ENCODE peak calls at places on chromosomes 16 and 17, in four cellular contexts. O, M, I and D are unnamed samples.

GRCh38 chr16:30893082-30893743 is 664 bp downstream of the BCL7C start:
- DNase-seq in O (no peak), M (peak), I (peak), D (no peak)

GRCh38 chr16:67431077-67431804 is at the start of gene HSD11B2:
- DNase-seq in O (no peak), M (peak), I (peak), D (no peak)

GRCh38 chr17:1460233-1460632 is 4.2 kb upstream of the CRK start:
- DNase-seq in O (peak), M (no peak), I (no peak), D (no peak)

GRCh38 chr16:28258571-28258970 is 33.8 kb upstream of the SBK1 start:
- DNase-seq in O (no peak), M (peak), I (no peak), D (no peak)

GRCh38 chr17:27360507-27360906 is 66.6 kb downstream of the WSB1 start:
- DNase-seq in O (no peak), M (no peak), I (no peak), D (no peak)

GRCh38 chr16:85377388-85378144 is 235.6 kb upstream of the GSE1 start:
- DNase-seq in O (no peak), M (peak), I (peak), D (no peak)

GRCh38 chr16:30570621-30571443 is 682 bp downstream of the ZNF688 start:
- DNase-seq in O (no peak), M (peak), I (peak), D (no peak)

GRCh38 chr16:87784812-87785211 is 19.0 kb upstream of the KLHDC4 start:
- DNase-seq in O (peak), M (no peak), I (no peak), D (no peak)

GRCh38 chr17:64262422-64263260 is at the start of gene TEX2:
- DNase-seq in O (peak), M (peak), I (peak), D (no peak)

GRCh38 chr16:19868421-19868820 is 16.2 kb downstream of the GPRC5B start:
- DNase-seq in O (no peak), M (no peak), I (no peak), D (no peak)

GRCh38 chr16:48494742-48495141 is 109.5 kb upstream of the SIAH1 start:
- DNase-seq in O (no peak), M (no peak), I (no peak), D (no peak)

GRCh38 chr17:68061512-68062313 is 26.2 kb downstream of the KPNA2 start:
- DNase-seq in O (peak), M (no peak), I (no peak), D (no peak)

GRCh38 chr16:23149267-23149992 is at the start of gene USP31:
- DNase-seq in O (peak), M (peak), I (peak), D (peak)

GRCh38 chr17:9900744-9901143 is 4.3 kb downstream of the RCVRN start:
- DNase-seq in O (no peak), M (no peak), I (no peak), D (no peak)

GRCh38 chr16:77238593-77238992 is 39.4 kb downstream of the SYCE1L start:
- DNase-seq in O (no peak), M (no peak), I (no peak), D (no peak)

GRCh38 chr17:18990331-18990730 is 14.2 kb downstream of the FAM83G start:
- DNase-seq in O (no peak), M (no peak), I (no peak), D (no peak)

GRCh38 chr17:1154704-1155103 is 25.1 kb downstream of the ABR start:
- DNase-seq in O (no peak), M (peak), I (no peak), D (no peak)

GRCh38 chr17:238964-239259 is 57.5 kb upstream of the DOC2B start:
- DNase-seq in O (no peak), M (no peak), I (no peak), D (no peak)

GRCh38 chr16:49767414-49767813 is 88.5 kb downstream of the ZNF423 start:
- DNase-seq in O (no peak), M (no peak), I (no peak), D (no peak)

GRCh38 chr16:75247249-75247648 is 4.2 kb downstream of the BCAR1 start:
- DNase-seq in O (no peak), M (no peak), I (no peak), D (no peak)

GRCh38 chr16:51151435-51151950 is 423 bp upstream of the SALL1 start:
- DNase-seq in O (peak), M (peak), I (no peak), D (no peak)

GRCh38 chr17:49108318-49108717 is 24.3 kb upstream of the B4GALNT2 start:
- DNase-seq in O (no peak), M (no peak), I (no peak), D (no peak)

GRCh38 chr17:2400474-2400866 is 390 bp downstream of the MNT start:
- DNase-seq in O (peak), M (peak), I (peak), D (no peak)

DNA sequence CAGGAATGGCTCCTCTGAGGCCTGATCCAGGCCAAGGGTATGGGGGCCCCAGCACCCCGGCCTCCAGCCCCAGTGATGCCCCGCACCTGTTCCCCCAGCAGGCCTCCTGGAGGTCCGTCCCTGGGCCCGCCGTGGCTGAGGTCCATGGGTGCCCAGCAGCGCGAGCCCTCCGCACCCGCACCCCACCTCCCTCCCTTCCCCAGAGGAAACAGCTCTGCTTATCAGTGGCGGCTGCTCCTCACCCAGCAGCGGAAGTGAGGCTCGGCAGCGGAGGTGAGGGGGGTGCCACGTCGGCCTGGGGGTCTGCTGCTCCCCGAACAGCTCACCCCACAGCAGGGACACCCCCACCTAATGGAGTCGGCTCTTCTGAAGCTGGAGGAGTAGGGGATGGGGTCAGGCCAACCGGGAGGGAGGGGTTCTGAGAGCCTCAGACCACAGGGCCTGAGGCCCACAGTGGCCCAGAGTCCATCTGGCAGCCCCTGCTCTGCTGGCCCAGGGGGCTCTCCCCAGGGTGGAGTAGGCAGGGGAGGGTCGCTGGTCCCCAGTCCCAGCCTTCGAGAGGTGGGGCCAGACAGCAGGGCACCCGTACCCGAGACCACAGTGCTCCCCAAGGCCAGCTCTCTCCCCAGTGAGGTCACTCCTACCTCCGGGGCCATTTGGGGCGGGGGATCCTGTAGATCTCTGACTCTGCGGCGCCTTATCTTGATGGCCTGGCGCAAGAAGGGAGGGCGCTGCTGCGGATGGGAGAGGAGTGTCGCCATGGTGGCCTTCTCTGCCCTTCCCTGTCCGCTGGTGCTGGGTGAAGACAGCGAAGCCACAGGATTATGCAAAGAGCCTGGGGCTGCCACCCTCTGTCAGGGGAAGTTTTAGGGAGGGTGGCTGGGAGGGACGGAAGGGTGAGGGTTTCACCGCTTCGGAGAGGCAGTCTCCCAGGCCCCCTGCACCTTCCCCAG is at the start of gene UNC13D:
- DNase-seq in O (peak), M (peak), I (peak), D (no peak)
- H3K4me3 ChIP-seq in O (peak), M (peak), I (peak), D (peak)

DNA sequence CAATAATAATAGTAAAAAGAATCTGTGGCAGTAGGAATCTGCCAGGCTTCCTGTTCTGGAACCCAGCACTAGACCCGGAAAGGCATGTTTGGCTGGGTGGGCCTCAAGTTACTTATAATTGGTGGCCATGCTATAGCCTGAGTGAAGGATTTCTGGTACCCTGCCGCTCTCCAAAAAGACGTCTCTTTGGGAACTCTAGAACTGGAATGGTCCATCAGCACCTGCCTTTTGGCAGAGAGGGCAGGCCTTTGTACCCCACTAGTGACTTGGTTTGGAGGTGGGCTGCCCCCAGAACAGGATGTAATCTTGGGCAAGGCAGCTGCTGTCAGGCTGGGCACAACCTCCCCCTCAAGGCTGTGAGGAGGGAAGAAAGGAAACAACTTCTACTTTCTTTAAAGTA is 29.3 kb upstream of the ST6GALNAC1 start:
- DNase-seq in O (no peak), M (no peak), I (no peak), D (no peak)
- TF ChIP-seq GABPA in O (no peak), M (no peak), I (no peak), D (no peak)

DNA sequence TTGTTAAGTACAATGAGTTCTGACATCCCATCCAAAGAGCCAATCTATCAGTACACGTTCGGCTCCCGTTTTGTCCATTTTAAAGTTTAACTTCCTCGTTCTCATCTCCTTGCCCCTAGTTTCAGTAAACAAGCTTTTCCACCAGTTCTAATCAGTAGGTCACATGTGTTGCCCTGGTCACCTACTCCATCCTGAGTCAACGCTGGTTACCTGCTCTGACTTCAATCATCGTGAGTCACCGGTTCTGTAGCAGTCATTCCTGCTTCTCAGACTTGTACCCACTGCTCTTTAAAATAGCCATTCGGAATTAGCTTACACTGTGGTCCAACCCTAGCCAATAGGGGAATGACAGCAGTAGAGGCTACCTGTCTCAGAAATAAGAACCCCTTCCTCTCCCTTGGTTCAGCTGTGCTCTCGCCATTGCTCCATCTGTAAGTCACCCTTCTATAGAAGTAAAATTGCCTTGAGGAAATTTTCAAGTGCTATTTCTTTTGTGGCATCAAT is 191.0 kb downstream of the CPPED1 start:
- DNase-seq in O (peak), M (no peak), I (peak), D (no peak)
- TF ChIP-seq FOXM1 in O (no peak), M (no peak), I (no peak), D (no peak)

GRCh38 chr16:397135-397661 is at the start of gene NME4:
- DNase-seq in O (no peak), M (peak), I (peak), D (no peak)

GRCh38 chr16:398551-399277 is 1.7 kb downstream of the NME4 start:
- DNase-seq in O (no peak), M (no peak), I (no peak), D (no peak)

GRCh38 chr16:396199-396598 is 800 bp upstream of the NME4 start:
- DNase-seq in O (no peak), M (no peak), I (no peak), D (no peak)

GRCh38 chr16:397736-398332 is 835 bp downstream of the NME4 start:
- DNase-seq in O (peak), M (peak), I (no peak), D (no peak)

DNA sequence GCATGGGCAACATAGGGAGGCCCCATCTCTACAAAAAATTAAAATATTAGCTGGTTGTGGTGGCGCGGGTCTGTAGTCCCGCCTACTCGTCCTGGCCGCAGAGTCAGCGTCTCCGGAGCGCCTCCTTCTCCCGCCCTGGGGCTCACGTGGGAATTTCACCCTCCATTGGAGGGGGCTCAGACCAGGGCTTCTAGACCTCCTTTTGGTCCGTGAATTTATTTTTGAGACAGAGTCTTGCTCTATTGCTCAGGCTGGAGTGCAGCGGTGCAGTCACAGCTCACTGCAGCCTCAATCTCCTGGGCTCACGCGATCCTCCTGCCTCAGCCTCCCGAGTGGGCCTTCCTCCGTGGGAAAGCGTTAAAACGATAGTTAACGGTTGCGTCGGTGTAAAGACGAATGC is 394 bp upstream of the NME4 start:
- DNase-seq in O (peak), M (peak), I (peak), D (no peak)
- H3K4me3 ChIP-seq in O (peak), M (peak), I (peak), D (peak)

GRCh38 chr17:43213545-43213944 is 1.9 kb downstream of the TMEM106A start:
- DNase-seq in O (no peak), M (no peak), I (no peak), D (no peak)

GRCh38 chr17:43211123-43211479 is 574 bp upstream of the TMEM106A start:
- DNase-seq in O (no peak), M (no peak), I (no peak), D (no peak)

GRCh38 chr17:43210576-43210975 is 1.1 kb upstream of the TMEM106A start:
- DNase-seq in O (no peak), M (no peak), I (no peak), D (no peak)

GRCh38 chr17:43212641-43213490 is 1.2 kb downstream of the TMEM106A start:
- DNase-seq in O (no peak), M (no peak), I (no peak), D (peak)

DNA sequence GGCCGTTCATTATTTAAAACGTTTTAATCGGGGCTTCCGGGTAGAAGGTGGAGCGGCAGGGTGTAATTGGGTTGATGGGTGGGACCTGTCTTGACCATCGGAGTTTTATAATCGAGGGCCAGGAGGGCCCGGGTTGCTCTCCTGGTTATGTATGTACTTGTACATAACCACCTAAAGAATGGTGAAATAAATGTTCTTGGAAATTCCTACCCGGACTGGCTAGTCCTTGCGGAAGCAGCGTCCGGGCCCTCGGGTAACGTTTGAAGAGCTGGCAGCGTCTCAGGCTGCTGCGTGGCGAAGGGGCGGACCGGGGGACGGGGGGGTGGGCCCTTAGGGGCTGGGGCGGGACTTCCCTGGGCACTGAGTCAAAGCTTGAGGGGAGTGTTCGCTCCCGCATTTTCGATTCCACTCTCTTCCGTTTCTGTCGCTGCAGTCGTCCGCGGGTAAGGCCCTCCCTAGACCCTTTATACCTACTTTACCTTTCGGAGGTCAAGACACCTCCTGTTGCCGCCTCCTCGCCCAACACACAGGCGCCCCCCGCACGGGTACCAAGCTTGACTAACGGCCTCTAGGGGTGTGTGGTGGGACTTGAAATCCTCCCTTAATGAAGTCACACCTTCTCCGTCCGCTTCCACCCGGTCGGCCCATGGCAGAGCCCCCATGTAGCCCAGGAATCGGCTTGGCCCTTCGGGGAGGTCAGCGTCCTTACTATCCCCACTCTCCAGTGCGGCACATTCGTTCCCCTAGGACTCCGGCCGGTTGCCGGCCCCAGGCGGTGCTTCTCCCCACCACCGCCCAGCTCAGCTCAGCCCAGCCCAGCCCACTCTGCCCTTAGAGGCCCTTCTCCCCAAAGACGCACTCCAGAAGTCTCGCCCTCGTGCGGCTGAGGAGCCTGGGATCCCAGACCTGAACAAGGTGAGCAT is at the start of gene TMEM106A:
- DNase-seq in O (peak), M (no peak), I (no peak), D (peak)
- TF ChIP-seq GABPA in O (no peak), M (no peak), I (no peak), D (peak)

GRCh38 chr16:11835309-11835708 is 16.0 kb downstream of the RSL1D1 start:
- DNase-seq in O (no peak), M (no peak), I (no peak), D (no peak)
- TF ChIP-seq FOXM1 in O (no peak), M (no peak), I (no peak), D (no peak)

DNA sequence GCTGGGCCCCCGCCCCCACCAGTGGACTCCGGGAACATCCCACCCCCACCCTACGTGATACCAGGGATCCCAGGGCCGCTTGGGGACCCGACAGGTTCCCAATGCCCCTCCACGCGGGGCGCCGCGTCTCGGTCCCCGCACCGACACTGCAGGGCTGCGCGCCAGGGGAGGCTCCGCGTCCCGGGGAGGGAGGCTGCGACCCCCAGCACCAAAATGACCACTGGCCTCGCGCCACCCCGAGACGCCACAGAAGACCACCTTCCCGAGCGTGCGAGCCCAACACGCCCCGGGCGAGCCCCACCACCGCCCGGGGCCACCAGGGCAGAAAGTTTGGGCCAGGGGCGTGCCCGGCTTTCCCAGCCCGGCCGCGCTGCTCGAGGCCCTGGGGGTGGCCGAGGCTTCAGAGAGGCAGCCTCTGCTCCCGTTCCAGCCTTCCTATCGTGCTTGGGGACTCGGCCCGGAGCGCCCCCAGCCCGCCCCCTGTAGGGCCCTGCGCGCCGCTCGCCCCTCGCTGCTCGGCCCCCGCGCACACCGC is 1.2 kb downstream of the RBFOX3 start:
- DNase-seq in O (no peak), M (peak), I (no peak), D (no peak)
- H3K4me3 ChIP-seq in O (no peak), M (no peak), I (no peak), D (no peak)

GRCh38 chr17:82960419-82961271 is 118.8 kb upstream of the METRNL start:
- DNase-seq in O (no peak), M (no peak), I (no peak), D (no peak)
- TF ChIP-seq GABPA in O (no peak), M (no peak), I (no peak), D (no peak)

DNA sequence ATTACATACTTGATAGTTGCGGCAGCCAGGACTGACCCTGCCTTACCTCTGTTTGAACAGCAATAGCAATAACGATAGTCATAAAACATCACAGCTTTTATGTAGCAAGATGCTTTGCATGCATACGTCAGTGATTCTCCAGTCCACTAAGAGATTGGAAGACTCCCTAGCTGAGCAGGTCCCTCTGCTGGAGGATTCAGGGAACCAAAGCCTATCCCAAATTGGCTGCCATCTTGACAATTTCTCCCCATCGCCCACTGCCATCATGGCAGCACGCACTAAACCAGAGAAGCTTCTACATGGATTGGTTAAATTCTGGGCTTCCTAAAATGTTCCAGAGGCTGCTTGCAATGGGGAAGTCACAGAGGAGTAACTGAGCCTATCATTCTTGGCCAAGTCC is 360.6 kb upstream of the XYLT1 start:
- DNase-seq in O (no peak), M (no peak), I (peak), D (no peak)
- TF ChIP-seq FOXM1 in O (no peak), M (no peak), I (no peak), D (no peak)